ENCODE peak calls at places on chromosomes 5 and 9, in seven cellular contexts. Z, A, X, C, S, W and R are unnamed samples.

GRCh38 chr5:68289576-68289975 is 74.0 kb downstream of the PIK3R1 start:
- DNase-seq in Z (no peak), A (no peak), X (no peak), C (no peak), S (no peak), W (no peak), R (no peak)

GRCh38 chr5:156815988-156816599 is 34.0 kb upstream of the PPP1R2B start:
- DNase-seq in Z (no peak), A (peak), X (no peak), C (no peak), S (peak), W (peak), R (peak)

GRCh38 chr9:84697494-84698114 is 28.1 kb downstream of the NTRK2 start:
- DNase-seq in Z (peak), A (peak), X (peak), C (peak), S (peak), W (peak), R (peak)

GRCh38 chr5:176780951-176781350 is 29.4 kb upstream of the UNC5A start:
- DNase-seq in Z (no peak), A (no peak), X (peak), C (no peak), S (no peak), W (no peak), R (no peak)

GRCh38 chr9:29006603-29007002 is 1433.3 kb upstream of the C9orf72 start:
- DNase-seq in Z (no peak), A (no peak), X (no peak), C (no peak), S (no peak), W (no peak), R (no peak)

GRCh38 chr5:1015545-1015944 is 6.9 kb downstream of the NKD2 start:
- DNase-seq in Z (no peak), A (no peak), X (peak), C (no peak), S (no peak), W (no peak), R (no peak)

GRCh38 chr9:34363619-34364351 is 12.9 kb downstream of the MYORG start:
- DNase-seq in Z (no peak), A (peak), X (peak), C (no peak), S (no peak), W (no peak), R (no peak)

GRCh38 chr5:22504411-22504810 is 348.7 kb downstream of the CDH12 start:
- DNase-seq in Z (no peak), A (no peak), X (no peak), C (no peak), S (no peak), W (no peak), R (no peak)

GRCh38 chr9:35490155-35490909 is 421 bp downstream of the RUSC2 start:
- DNase-seq in Z (no peak), A (peak), X (peak), C (no peak), S (no peak), W (no peak), R (no peak)

GRCh38 chr9:87812375-87813118 is 70.1 kb upstream of the SPATA31E1 start:
- DNase-seq in Z (no peak), A (peak), X (no peak), C (no peak), S (peak), W (peak), R (peak)

GRCh38 chr5:151497391-151498002 is 50.1 kb downstream of the SLC36A1 start:
- DNase-seq in Z (no peak), A (no peak), X (no peak), C (no peak), S (no peak), W (no peak), R (no peak)
- TF ChIP-seq CTCF in Z (no peak), A (no peak), X (no peak), C (no peak), S (no peak), W (no peak), R (no peak)

DNA sequence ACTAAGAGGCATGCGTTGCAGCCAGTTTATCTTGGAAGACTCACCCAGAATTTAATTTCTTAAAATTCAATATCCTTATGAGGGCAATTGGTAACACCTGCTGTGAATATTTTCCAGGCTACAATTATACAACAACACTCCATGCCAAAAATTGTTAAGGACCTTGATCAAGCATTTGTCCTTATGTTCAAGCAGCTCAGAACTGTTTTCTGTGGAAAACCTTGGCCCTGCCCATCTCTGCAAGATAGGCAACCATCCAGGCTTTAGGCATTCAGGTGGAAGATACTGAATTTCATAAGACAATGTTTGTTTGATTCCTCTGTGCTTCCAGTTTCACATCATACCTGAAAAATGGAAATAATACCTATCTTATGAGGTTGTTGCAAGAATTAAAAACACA is 327.8 kb downstream of the FBXL7 start:
- DNase-seq in Z (no peak), A (no peak), X (no peak), C (no peak), S (no peak), W (no peak), R (no peak)
- TF ChIP-seq CTCF in Z (no peak), A (no peak), X (no peak), C (no peak), S (no peak), W (no peak), R (no peak)

GRCh38 chr9:83204047-83204446 is 141.1 kb upstream of the RASEF start:
- DNase-seq in Z (no peak), A (no peak), X (no peak), C (no peak), S (no peak), W (no peak), R (no peak)
- TF ChIP-seq CTCF in Z (no peak), A (no peak), X (peak), C (no peak), S (no peak), W (peak), R (no peak)

DNA sequence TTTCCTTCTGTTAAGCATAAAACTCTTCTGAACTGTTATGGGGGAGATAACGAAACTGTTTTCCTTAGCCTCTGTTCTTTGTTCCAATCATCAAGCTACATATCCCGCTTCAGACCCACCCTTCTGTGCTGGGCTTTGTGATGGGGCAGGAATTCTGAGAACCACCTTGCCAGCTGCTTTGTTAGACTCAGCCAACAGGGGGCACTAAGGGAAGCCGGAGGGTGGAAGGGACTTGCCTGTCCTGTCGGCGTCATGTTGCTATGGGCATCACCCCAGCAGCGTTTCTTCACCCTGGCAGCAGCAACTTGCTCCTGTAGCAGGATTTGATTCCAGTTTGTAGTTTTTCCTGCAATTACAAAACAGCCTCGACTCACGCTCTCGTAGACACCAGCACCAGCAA is 169.1 kb downstream of the CAAP1 start:
- DNase-seq in Z (no peak), A (peak), X (no peak), C (peak), S (no peak), W (no peak), R (peak)
- TF ChIP-seq CTCF in Z (no peak), A (peak), X (no peak), C (no peak), S (peak), W (peak), R (peak)

DNA sequence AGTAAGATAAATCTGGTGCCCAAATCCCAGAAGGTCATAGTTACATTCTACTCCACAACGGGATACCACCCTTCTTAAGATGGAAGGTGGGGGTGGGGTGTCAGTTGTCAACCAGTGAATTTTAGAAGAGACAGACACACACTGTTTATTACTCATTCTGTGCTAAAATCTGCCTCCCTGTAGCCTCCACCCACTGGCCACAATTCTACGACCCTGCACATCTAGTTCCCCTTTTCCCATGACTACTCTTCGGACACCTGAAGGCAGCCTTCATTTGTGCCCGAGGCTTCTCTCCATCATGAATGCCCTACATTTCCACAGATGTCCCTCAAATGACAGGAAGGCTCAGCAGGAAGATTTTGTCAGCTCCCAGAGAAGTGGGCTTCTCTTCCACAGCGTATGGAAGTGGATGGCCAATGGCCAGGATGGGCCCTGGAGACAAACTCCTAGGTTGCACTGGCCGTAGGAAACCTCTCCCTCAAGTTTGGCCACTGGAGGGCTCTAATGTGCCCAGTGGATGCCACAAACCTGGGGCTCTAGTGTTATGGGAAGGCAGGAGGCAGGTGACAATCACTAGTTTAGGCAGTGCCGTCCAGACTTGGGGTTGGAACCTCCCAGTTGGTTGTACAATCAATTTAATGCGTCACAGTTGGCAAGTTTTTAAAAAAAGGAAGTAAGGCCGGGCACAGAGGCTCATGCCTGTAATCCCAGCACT is 46.6 kb downstream of the PTPN3 start:
- DNase-seq in Z (no peak), A (peak), X (no peak), C (no peak), S (no peak), W (no peak), R (no peak)
- TF ChIP-seq CTCF in Z (no peak), A (no peak), X (no peak), C (no peak), S (no peak), W (no peak), R (peak)

GRCh38 chr5:138459311-138459710 is 6.0 kb upstream of the EGR1 start:
- DNase-seq in Z (peak), A (no peak), X (no peak), C (no peak), S (no peak), W (no peak), R (no peak)

GRCh38 chr5:138463335-138464017 is 1.8 kb upstream of the EGR1 start:
- DNase-seq in Z (no peak), A (peak), X (no peak), C (peak), S (no peak), W (no peak), R (no peak)

GRCh38 chr5:138460032-138460693 is 5.1 kb upstream of the EGR1 start:
- DNase-seq in Z (no peak), A (no peak), X (no peak), C (no peak), S (no peak), W (no peak), R (no peak)

GRCh38 chr5:138464018-138464387 is 1.3 kb upstream of the EGR1 start:
- DNase-seq in Z (peak), A (peak), X (peak), C (peak), S (peak), W (peak), R (peak)

GRCh38 chr5:138461343-138462125 is 3.7 kb upstream of the EGR1 start:
- DNase-seq in Z (no peak), A (no peak), X (no peak), C (no peak), S (peak), W (peak), R (peak)
- TF ChIP-seq CTCF in Z (no peak), A (no peak), X (no peak), C (no peak), S (no peak), W (no peak), R (no peak)

DNA sequence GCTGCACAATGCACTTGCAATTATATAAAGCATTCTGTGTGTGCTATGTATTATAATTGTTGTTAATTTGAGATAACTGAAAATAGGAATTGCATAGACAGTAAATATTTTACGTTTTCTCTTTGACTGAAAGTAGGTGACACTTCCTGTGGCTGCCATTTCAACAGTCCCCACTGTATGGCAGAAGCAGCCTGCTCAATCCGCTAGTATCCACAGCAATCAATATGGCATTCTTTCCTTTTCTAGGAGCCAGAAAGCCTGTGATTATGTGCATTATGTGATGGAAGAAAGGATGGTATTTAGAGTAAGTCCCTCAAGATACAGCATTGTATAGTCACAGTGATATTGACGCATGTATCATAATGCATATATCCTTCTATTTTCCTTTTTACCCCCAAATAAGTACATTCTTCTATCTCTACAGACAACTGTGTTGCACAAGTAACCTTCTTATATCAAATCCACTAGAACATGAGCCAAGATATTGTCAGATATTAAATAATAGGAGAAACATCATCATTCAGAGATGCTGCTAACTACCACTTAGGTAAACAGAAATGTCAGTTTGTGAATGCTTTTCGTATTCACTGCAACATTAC is 59.7 kb downstream of the CARTPT start:
- DNase-seq in Z (no peak), A (no peak), X (no peak), C (no peak), S (peak), W (no peak), R (peak)
- TF ChIP-seq CTCF in Z (no peak), A (no peak), X (peak), C (no peak), S (peak), W (peak), R (peak)